ENCODE peak calls at places on chromosomes 13 and 19, in eight cellular contexts. D is osteoblast, X is colonic mucosa, T is A549, N is AG10803, G is AG04450, W is HCT116, A is fibroblast of villous mesenchyme. F is an unnamed sample.

GRCh38 chr13:101649490-101650126 is 197.1 kb downstream of the ITGBL1 start:
- DNase-seq in X (no peak), D (no peak), T (peak; percentile 30), G (peak; percentile 3), N (peak; percentile 81), W (no peak), A (peak; percentile 93), F (peak; percentile 38)

GRCh38 chr19:4537953-4538600 is 1.8 kb downstream of the LRG1 start:
- DNase-seq in X (no peak), D (no peak), A (no peak), T (no peak), G (no peak), W (no peak), N (no peak), F (no peak)

GRCh38 chr19:12244370-12244769 is 50.3 kb downstream of the ZNF44 start:
- DNase-seq in G (no peak), A (no peak), X (no peak), N (no peak), D (no peak), W (no peak), T (no peak), F (no peak)

GRCh38 chr13:46178143-46178542 is 3.8 kb downstream of the LCP1 start:
- DNase-seq in N (no peak), W (no peak), A (no peak), G (no peak), T (no peak), X (no peak), D (no peak), F (no peak)

GRCh38 chr19:49395581-49396407 is 7.7 kb downstream of the KASH5 start:
- DNase-seq in N (no peak), A (peak; percentile 27), W (no peak), G (no peak), T (no peak), D (no peak), X (no peak), F (no peak)

GRCh38 chr13:33174980-33175379 is 110.6 kb downstream of the STARD13 start:
- DNase-seq in G (no peak), A (no peak), W (no peak), X (no peak), T (no peak), N (peak; percentile 70), D (peak; percentile 14), F (peak; percentile 48)

GRCh38 chr13:111616203-111616602 is 295.8 kb downstream of the TEX29 start:
- DNase-seq in X (no peak), D (no peak), W (no peak), N (no peak), A (no peak), G (no peak), T (no peak), F (no peak)

GRCh38 chr19:38057954-38058690 is 151.1 kb downstream of the SIPA1L3 start:
- DNase-seq in G (no peak), T (peak; percentile 54), N (no peak), D (peak; percentile 80), W (no peak), X (peak; percentile 71), A (no peak), F (no peak)

GRCh38 chr13:61255035-61255796 is 160.4 kb downstream of the PCDH20 start:
- DNase-seq in N (no peak), T (no peak), D (no peak), X (no peak), W (peak; percentile 2), G (no peak), A (no peak), F (peak; percentile 7)
- H3K4me3 ChIP-seq in N (no peak overlapping the region), T (no peak overlapping the region), D (no peak overlapping the region), X (no peak overlapping the region), W (no peak overlapping the region), G (no peak overlapping the region), A (no peak overlapping the region), F (no peak overlapping the region)

GRCh38 chr19:39138221-39139211 is 12.9 kb downstream of the PAK4 start:
- DNase-seq in T (no peak), A (no peak), G (no peak), D (peak; percentile 34), X (no peak), N (no peak), W (no peak), F (no peak)
- H3K4me3 ChIP-seq in T (no peak overlapping the region), A (no peak overlapping the region), G (no peak overlapping the region), D (no peak overlapping the region), X (no peak overlapping the region), N (no peak overlapping the region), W (no peak overlapping the region), F (no peak overlapping the region)

DNA sequence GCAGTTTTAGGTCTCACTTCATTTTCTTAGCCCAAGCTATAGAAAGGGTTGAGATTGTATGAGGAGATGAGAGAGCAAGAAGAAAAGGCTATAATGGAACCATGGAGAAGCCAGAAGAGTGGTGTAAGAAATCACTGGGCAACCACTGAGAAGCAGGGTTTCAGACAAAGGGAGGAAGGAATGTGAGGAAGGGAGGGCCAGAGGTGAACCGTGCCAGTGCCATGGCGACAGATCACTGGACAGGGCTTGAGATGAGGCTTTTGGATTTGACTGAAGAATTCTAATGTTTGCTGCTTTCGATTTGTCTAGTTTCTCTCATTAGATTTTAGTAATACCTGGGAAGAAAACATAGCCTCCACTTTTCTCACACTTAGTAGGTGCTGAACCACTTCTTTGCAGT is 6.3 kb upstream of the GPR183 start:
- DNase-seq in A (no peak), G (no peak), X (no peak), D (no peak), N (peak; percentile 70), W (no peak), T (no peak), F (no peak)
- H3K4me3 ChIP-seq in A (no peak overlapping the region), G (no peak overlapping the region), X (no peak overlapping the region), D (no peak overlapping the region), N (no peak overlapping the region), W (no peak overlapping the region), T (no peak overlapping the region), F (no peak overlapping the region)

GRCh38 chr13:24252136-24252535 is 57.2 kb upstream of the C1QTNF9 start:
- DNase-seq in D (no peak), A (no peak), N (no peak), X (no peak), G (no peak), W (no peak), T (no peak), F (no peak)
- H3K4me3 ChIP-seq in D (no peak overlapping the region), A (no peak overlapping the region), N (no peak overlapping the region), X (no peak overlapping the region), G (no peak overlapping the region), W (no peak overlapping the region), T (no peak overlapping the region), F (no peak overlapping the region)

GRCh38 chr13:67076378-67076777 is 153.8 kb downstream of the PCDH9 start:
- DNase-seq in D (no peak), W (no peak), A (no peak), G (no peak), N (no peak), T (no peak), X (no peak), F (no peak)

GRCh38 chr13:67078062-67078461 is 152.1 kb downstream of the PCDH9 start:
- DNase-seq in A (no peak), N (no peak), D (no peak), G (no peak), W (no peak), T (no peak), X (no peak), F (no peak)

GRCh38 chr13:67084066-67084465 is 146.1 kb downstream of the PCDH9 start:
- DNase-seq in A (no peak), D (no peak), G (no peak), X (no peak), W (no peak), T (no peak), N (no peak), F (no peak)

GRCh38 chr13:67077132-67077531 is 153.0 kb downstream of the PCDH9 start:
- DNase-seq in N (no peak), G (no peak), W (no peak), D (no peak), A (no peak), X (no peak), T (no peak), F (no peak)

GRCh38 chr13:67080351-67080750 is 149.8 kb downstream of the PCDH9 start:
- DNase-seq in A (no peak), G (no peak), W (no peak), D (no peak), T (no peak), X (no peak), N (no peak), F (no peak)
- H3K4me3 ChIP-seq in A (no peak overlapping the region), G (no peak overlapping the region), W (no peak overlapping the region), D (no peak overlapping the region), T (no peak overlapping the region), X (no peak overlapping the region), N (no peak overlapping the region), F (no peak overlapping the region)